ENCODE peak calls at places on chromosomes 16 and 17, in nine cellular contexts. R, C, Y, Q, A, Z, K, E and U are unnamed samples.
A peak's percentile ranks its signal among the peaks of the same experiment; 100 is the strongest.

GRCh38 chr16:87372305-87372704 is 11.3 kb downstream of the FBXO31 start:
- DNase-seq in R (no peak), C (no peak), Y (no peak), Q (no peak), A (no peak), Z (no peak), K (no peak), E (no peak), U (no peak)

GRCh38 chr17:77233127-77233526 is 92.4 kb downstream of the SEC14L1 start:
- DNase-seq in R (no peak), C (no peak), Y (no peak), Q (no peak), A (no peak), Z (no peak), K (no peak), E (no peak), U (no peak)

GRCh38 chr16:35310999-35311398 is 1851.6 kb downstream of the TP53TG3F start:
- DNase-seq in R (no peak), C (no peak), Y (no peak), Q (no peak), A (no peak), Z (no peak), K (no peak), E (no peak), U (no peak)

GRCh38 chr17:46876353-46876887 is 25.0 kb downstream of the WNT9B start:
- DNase-seq in R (no peak), C (no peak), Y (no peak), Q (peak; percentile 89), A (no peak), Z (no peak), K (no peak), E (no peak), U (no peak)

GRCh38 chr17:43671075-43671692 is 9.5 kb upstream of the MEOX1 start:
- DNase-seq in R (no peak), C (no peak), Y (no peak), Q (no peak), A (no peak), Z (no peak), K (no peak), E (no peak), U (no peak)

GRCh38 chr17:58236394-58236793 is 2.0 kb upstream of the LPO start:
- DNase-seq in R (no peak), C (no peak), Y (no peak), Q (no peak), A (no peak), Z (no peak), K (no peak), E (no peak), U (no peak)

GRCh38 chr16:14529010-14529669 is 100.9 kb downstream of the PARN start:
- DNase-seq in R (peak; percentile 63), C (peak; percentile 49), Y (peak; percentile 93), Q (peak; percentile 75), A (peak; percentile 95), Z (peak; percentile 96), K (peak; percentile 80), E (peak; percentile 82), U (no peak)

GRCh38 chr16:76943936-76944335 is 247.1 kb upstream of the MON1B start:
- DNase-seq in R (no peak), C (no peak), Y (no peak), Q (no peak), A (no peak), Z (peak; percentile 38), K (no peak), E (no peak), U (no peak)

GRCh38 chr16:72189865-72190371 is 18.0 kb upstream of the PMFBP1 start:
- DNase-seq in R (peak; percentile 49), C (no peak), Y (peak; percentile 51), Q (no peak), A (peak; percentile 78), Z (peak; percentile 91), K (peak; percentile 38), E (peak; percentile 62), U (no peak)

GRCh38 chr16:8026450-8026849 is 563.9 kb downstream of the TMEM114 start:
- DNase-seq in R (no peak), C (no peak), Y (no peak), Q (no peak), A (no peak), Z (no peak), K (peak; percentile 30), E (no peak), U (no peak)

GRCh38 chr16:55264949-55265348 is 59.1 kb upstream of the IRX6 start:
- DNase-seq in R (no peak), C (no peak), Y (no peak), Q (no peak), A (no peak), Z (no peak), K (no peak), E (no peak), U (no peak)

GRCh38 chr16:30743690-30744089 is 4.5 kb upstream of the PHKG2 start:
- DNase-seq in R (no peak), C (no peak), Y (no peak), Q (no peak), A (no peak), Z (no peak), K (no peak), E (peak; percentile 19), U (no peak)

GRCh38 chr17:70078549-70078948 is 3.5 kb downstream of the KCNJ16 start:
- DNase-seq in R (no peak), C (no peak), Y (no peak), Q (no peak), A (no peak), Z (no peak), K (no peak), E (no peak), U (no peak)

GRCh38 chr17:980406-981291 is 1.1 kb upstream of the NXN start:
- DNase-seq in R (peak; percentile 76), C (peak; percentile 85), Y (peak; percentile 82), Q (peak; percentile 80), A (peak; percentile 86), Z (peak; percentile 89), K (peak; percentile 81), E (peak; percentile 87), U (peak; percentile 31)

GRCh38 chr17:42429726-42430464 is 6.8 kb upstream of the CAVIN1 start:
- DNase-seq in R (no peak), C (no peak), Y (no peak), Q (no peak), A (no peak), Z (no peak), K (no peak), E (peak; percentile 7), U (no peak)

GRCh38 chr17:6870841-6871240 is 39.3 kb upstream of the TEKT1 start:
- DNase-seq in R (no peak), C (no peak), Y (no peak), Q (no peak), A (no peak), Z (peak; percentile 35), K (no peak), E (no peak), U (no peak)
- H3K4me1 ChIP-seq in R (no peaks in the 10 kb centered on the region), C (no peaks in the 10 kb centered on the region), Y (no peaks in the 10 kb centered on the region), Q (no peaks in the 10 kb centered on the region), A (no peaks in the 10 kb centered on the region), Z (no peaks in the 10 kb centered on the region), K (no peaks in the 10 kb centered on the region), E (no peaks in the 10 kb centered on the region), U (no peaks in the 10 kb centered on the region)

GRCh38 chr17:30552994-30553565 is 75.9 kb downstream of the GOSR1 start:
- DNase-seq in R (no peak), C (no peak), Y (no peak), Q (no peak), A (no peak), Z (no peak), K (no peak), E (no peak), U (no peak)

GRCh38 chr17:30551666-30552339 is 74.6 kb downstream of the GOSR1 start:
- DNase-seq in R (no peak), C (no peak), Y (no peak), Q (no peak), A (no peak), Z (no peak), K (peak; percentile 22), E (no peak), U (no peak)

GRCh38 chr17:30555942-30556341 is 78.7 kb downstream of the GOSR1 start:
- DNase-seq in R (no peak), C (no peak), Y (no peak), Q (no peak), A (no peak), Z (no peak), K (no peak), E (no peak), U (no peak)

GRCh38 chr17:30556374-30557332 is 79.4 kb downstream of the GOSR1 start:
- DNase-seq in R (no peak), C (no peak), Y (no peak), Q (no peak), A (no peak), Z (no peak), K (no peak), E (no peak), U (no peak)

GRCh38 chr17:30554839-30555751 is 77.9 kb downstream of the GOSR1 start:
- DNase-seq in R (no peak), C (no peak), Y (peak; percentile 15), Q (no peak), A (no peak), Z (peak; percentile 40), K (peak; percentile 2), E (no peak), U (no peak)
- TF ChIP-seq CTCF in R (no peak), C (no peak), Y (peak; percentile 27), Q (no peak), A (no peak), Z (peak; percentile 33), K (no peak), E (peak; percentile 12), U (no peak)

GRCh38 chr17:39775075-39775474 is 37.3 kb downstream of the GRB7 start:
- DNase-seq in R (no peak), C (no peak), Y (no peak), Q (no peak), A (no peak), Z (no peak), K (no peak), E (no peak), U (no peak)
- H3K4me1 ChIP-seq in R (no peaks in the 10 kb centered on the region), C (peaks cover 89% of the 10 kb centered on the region), Y (no peaks in the 10 kb centered on the region), Q (no peaks in the 10 kb centered on the region), A (no peaks in the 10 kb centered on the region), Z (peaks cover 6% of the 10 kb centered on the region), K (no peaks in the 10 kb centered on the region), E (no peaks in the 10 kb centered on the region), U (no peaks in the 10 kb centered on the region)

GRCh38 chr17:48773245-48773644 is 43.8 kb downstream of the TTLL6 start:
- DNase-seq in R (no peak), C (no peak), Y (no peak), Q (no peak), A (no peak), Z (no peak), K (no peak), E (no peak), U (no peak)

GRCh38 chr17:48770954-48771353 is 42.4 kb upstream of the HOXB13 start:
- DNase-seq in R (no peak), C (no peak), Y (no peak), Q (no peak), A (no peak), Z (no peak), K (no peak), E (no peak), U (no peak)

DNA sequence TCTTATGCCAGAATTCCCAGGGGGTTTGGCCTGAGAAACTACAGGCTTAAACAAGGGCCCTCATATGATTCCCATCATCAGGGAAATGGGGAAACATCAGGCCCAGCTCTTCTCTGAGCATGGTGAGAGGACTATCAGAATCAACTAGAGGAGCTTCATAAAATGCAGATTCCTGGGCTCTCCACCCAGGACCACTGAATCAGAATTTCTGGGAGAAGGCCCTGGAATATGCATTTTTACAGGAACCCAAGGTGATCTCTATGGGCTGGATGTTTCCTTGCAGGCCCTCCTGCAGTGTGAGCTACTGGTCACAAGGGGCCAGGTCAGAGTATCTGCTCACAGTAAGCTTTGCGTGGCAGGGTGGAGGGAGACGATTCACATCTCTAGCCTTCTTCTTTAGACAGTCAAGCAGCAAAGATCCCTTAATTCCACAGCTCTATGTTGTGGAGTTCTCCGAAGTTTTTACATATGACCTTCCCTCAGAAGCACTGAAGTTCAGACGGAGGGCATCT is 38.8 kb upstream of the HOXB13 start:
- DNase-seq in R (no peak), C (no peak), Y (no peak), Q (no peak), A (no peak), Z (no peak), K (no peak), E (no peak), U (no peak)
- TF ChIP-seq CTCF in R (no peak), C (no peak), Y (no peak), Q (no peak), A (no peak), Z (no peak), K (no peak), E (no peak), U (no peak)